ENCODE peak calls at places on chromosomes 5 and 9, in eight cellular contexts. One of them, this sample, is unnamed. For H3K27me3 and H3K36me3, the result is how much of the 10 kb centered on the place peaks cover.

GRCh38 chr9:73014011-73014410 is 61.2 kb upstream of the ALDH1A1 start:
- DNase-seq in H7: no peak
- DNase-seq in spleen: no peak
- DNase-seq in IMR-90: no peak
- DNase-seq in CD8-positive, alpha-beta T cell: no peak
- DNase-seq in HepG2: no peak
- DNase-seq in GM06990: no peak
- DNase-seq in endodermal cell: no peak
- DNase-seq in this sample: no peak

GRCh38 chr9:128107971-128108783 is 19.4 kb downstream of the PTGES2 start:
- DNase-seq in spleen: peak
- DNase-seq in CD8-positive, alpha-beta T cell: no peak
- DNase-seq in H7: peak
- DNase-seq in HepG2: no peak
- DNase-seq in endodermal cell: no peak
- DNase-seq in GM06990: no peak
- DNase-seq in IMR-90: no peak
- DNase-seq in this sample: no peak

GRCh38 chr9:137705443-137705863 is 86.6 kb downstream of the EHMT1 start:
- DNase-seq in endodermal cell: no peak
- DNase-seq in HepG2: no peak
- DNase-seq in spleen: peak
- DNase-seq in H7: no peak
- DNase-seq in CD8-positive, alpha-beta T cell: peak
- DNase-seq in GM06990: peak
- DNase-seq in IMR-90: no peak
- DNase-seq in this sample: no peak

GRCh38 chr5:10490927-10491672 is 49.4 kb downstream of the ROPN1L start:
- DNase-seq in GM06990: no peak
- DNase-seq in CD8-positive, alpha-beta T cell: no peak
- DNase-seq in spleen: peak
- DNase-seq in IMR-90: no peak
- DNase-seq in H7: no peak
- DNase-seq in endodermal cell: no peak
- DNase-seq in HepG2: no peak
- DNase-seq in this sample: no peak

GRCh38 chr9:85258823-85259370 is 482.9 kb downstream of the AGTPBP1 start:
- DNase-seq in GM06990: peak
- DNase-seq in HepG2: peak
- DNase-seq in IMR-90: no peak
- DNase-seq in spleen: no peak
- DNase-seq in CD8-positive, alpha-beta T cell: no peak
- DNase-seq in endodermal cell: peak
- DNase-seq in H7: peak
- DNase-seq in this sample: peak

GRCh38 chr5:17223375-17224185 is 6.1 kb downstream of the BASP1 start:
- DNase-seq in IMR-90: no peak
- DNase-seq in CD8-positive, alpha-beta T cell: no peak
- DNase-seq in spleen: no peak
- DNase-seq in HepG2: no peak
- DNase-seq in endodermal cell: no peak
- DNase-seq in GM06990: peak
- DNase-seq in H7: no peak
- DNase-seq in this sample: peak

GRCh38 chr9:1726993-1727759 is 288.0 kb upstream of the SMARCA2 start:
- DNase-seq in CD8-positive, alpha-beta T cell: no peak
- DNase-seq in GM06990: no peak
- DNase-seq in HepG2: no peak
- DNase-seq in H7: peak
- DNase-seq in IMR-90: no peak
- DNase-seq in endodermal cell: peak
- DNase-seq in spleen: no peak
- DNase-seq in this sample: no peak

GRCh38 chr5:82211855-82212572 is 66.1 kb downstream of the RPS23 start:
- DNase-seq in IMR-90: no peak
- DNase-seq in CD8-positive, alpha-beta T cell: no peak
- DNase-seq in H7: no peak
- DNase-seq in HepG2: no peak
- DNase-seq in endodermal cell: no peak
- DNase-seq in spleen: no peak
- DNase-seq in GM06990: no peak
- DNase-seq in this sample: peak

GRCh38 chr5:56668996-56669395 is 146.4 kb upstream of the MAP3K1 start:
- DNase-seq in IMR-90: no peak
- DNase-seq in H7: no peak
- DNase-seq in spleen: no peak
- DNase-seq in CD8-positive, alpha-beta T cell: no peak
- DNase-seq in endodermal cell: no peak
- DNase-seq in GM06990: no peak
- DNase-seq in HepG2: peak
- DNase-seq in this sample: peak

GRCh38 chr9:107280543-107280942 is 2.5 kb upstream of the RAD23B start:
- DNase-seq in endodermal cell: no peak
- DNase-seq in CD8-positive, alpha-beta T cell: no peak
- DNase-seq in GM06990: no peak
- DNase-seq in H7: no peak
- DNase-seq in spleen: no peak
- DNase-seq in IMR-90: peak
- DNase-seq in HepG2: no peak
- DNase-seq in this sample: peak

GRCh38 chr5:14343376-14343775 is 200.2 kb downstream of the TRIO start:
- DNase-seq in HepG2: no peak
- DNase-seq in H7: no peak
- DNase-seq in GM06990: no peak
- DNase-seq in endodermal cell: no peak
- DNase-seq in spleen: no peak
- DNase-seq in CD8-positive, alpha-beta T cell: no peak
- DNase-seq in IMR-90: no peak
- DNase-seq in this sample: no peak

GRCh38 chr9:114621975-114622609 is 11.0 kb downstream of the TMEM268 start:
- DNase-seq in CD8-positive, alpha-beta T cell: no peak
- DNase-seq in spleen: no peak
- DNase-seq in IMR-90: peak
- DNase-seq in GM06990: no peak
- DNase-seq in endodermal cell: no peak
- DNase-seq in H7: no peak
- DNase-seq in HepG2: no peak
- DNase-seq in this sample: peak

GRCh38 chr9:78439192-78439865 is 142.4 kb downstream of the PSAT1 start:
- DNase-seq in HepG2: peak
- DNase-seq in spleen: peak
- DNase-seq in IMR-90: peak
- DNase-seq in H7: peak
- DNase-seq in endodermal cell: peak
- DNase-seq in CD8-positive, alpha-beta T cell: peak
- DNase-seq in GM06990: peak
- DNase-seq in this sample: peak
- H3K4me3 ChIP-seq in HepG2: no peak
- H3K4me3 ChIP-seq in spleen: no peak
- H3K4me3 ChIP-seq in IMR-90: peak
- H3K4me3 ChIP-seq in H7: no peak
- H3K4me3 ChIP-seq in endodermal cell: no peak
- H3K4me3 ChIP-seq in CD8-positive, alpha-beta T cell: no peak
- H3K4me3 ChIP-seq in GM06990: no peak
- H3K4me3 ChIP-seq in this sample: no peak

DNA sequence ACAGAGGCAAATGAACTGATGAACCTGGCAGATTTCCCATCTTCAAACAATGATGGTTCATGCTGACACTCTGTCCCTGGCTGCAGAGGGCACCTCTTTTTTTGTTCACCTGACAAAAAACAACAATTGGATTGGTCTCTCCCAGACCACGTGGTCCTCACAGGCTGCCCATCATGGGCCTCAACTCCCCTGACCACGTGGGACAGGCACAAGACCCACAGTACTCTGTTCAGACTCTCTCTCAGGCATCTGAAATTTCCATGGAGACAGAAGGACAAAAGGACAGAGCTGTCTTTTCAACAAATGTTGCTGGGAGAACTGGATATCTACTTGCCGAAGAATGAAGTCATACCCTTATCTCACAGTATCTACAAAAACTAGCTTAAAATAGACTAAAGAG is 12.1 kb upstream of the DRD1 start:
- DNase-seq in GM06990: no peak
- DNase-seq in H7: no peak
- DNase-seq in endodermal cell: no peak
- DNase-seq in HepG2: no peak
- DNase-seq in spleen: no peak
- DNase-seq in IMR-90: no peak
- DNase-seq in CD8-positive, alpha-beta T cell: no peak
- DNase-seq in this sample: no peak
- H3K27me3 ChIP-seq in GM06990: under half
- H3K27me3 ChIP-seq in H7: under half
- H3K27me3 ChIP-seq in endodermal cell: under half
- H3K27me3 ChIP-seq in HepG2: under half
- H3K27me3 ChIP-seq in spleen: under half
- H3K27me3 ChIP-seq in IMR-90: under half
- H3K27me3 ChIP-seq in CD8-positive, alpha-beta T cell: under half
- H3K27me3 ChIP-seq in this sample: under half

GRCh38 chr5:132887326-132887725 is 13.9 kb downstream of the LEAP2 start:
- DNase-seq in GM06990: no peak
- DNase-seq in CD8-positive, alpha-beta T cell: no peak
- DNase-seq in HepG2: no peak
- DNase-seq in H7: no peak
- DNase-seq in IMR-90: peak
- DNase-seq in endodermal cell: no peak
- DNase-seq in spleen: no peak
- DNase-seq in this sample: no peak

GRCh38 chr5:132884548-132884947 is 11.1 kb downstream of the LEAP2 start:
- DNase-seq in CD8-positive, alpha-beta T cell: no peak
- DNase-seq in GM06990: no peak
- DNase-seq in HepG2: no peak
- DNase-seq in endodermal cell: no peak
- DNase-seq in H7: no peak
- DNase-seq in IMR-90: no peak
- DNase-seq in spleen: no peak
- DNase-seq in this sample: no peak

GRCh38 chr5:132883261-132883834 is 9.9 kb downstream of the LEAP2 start:
- DNase-seq in H7: no peak
- DNase-seq in spleen: no peak
- DNase-seq in GM06990: no peak
- DNase-seq in HepG2: peak
- DNase-seq in CD8-positive, alpha-beta T cell: peak
- DNase-seq in IMR-90: peak
- DNase-seq in endodermal cell: peak
- DNase-seq in this sample: peak

GRCh38 chr5:132889501-132889900 is 16.0 kb downstream of the LEAP2 start:
- DNase-seq in H7: no peak
- DNase-seq in HepG2: no peak
- DNase-seq in GM06990: no peak
- DNase-seq in IMR-90: no peak
- DNase-seq in spleen: no peak
- DNase-seq in endodermal cell: no peak
- DNase-seq in CD8-positive, alpha-beta T cell: no peak
- DNase-seq in this sample: no peak

DNA sequence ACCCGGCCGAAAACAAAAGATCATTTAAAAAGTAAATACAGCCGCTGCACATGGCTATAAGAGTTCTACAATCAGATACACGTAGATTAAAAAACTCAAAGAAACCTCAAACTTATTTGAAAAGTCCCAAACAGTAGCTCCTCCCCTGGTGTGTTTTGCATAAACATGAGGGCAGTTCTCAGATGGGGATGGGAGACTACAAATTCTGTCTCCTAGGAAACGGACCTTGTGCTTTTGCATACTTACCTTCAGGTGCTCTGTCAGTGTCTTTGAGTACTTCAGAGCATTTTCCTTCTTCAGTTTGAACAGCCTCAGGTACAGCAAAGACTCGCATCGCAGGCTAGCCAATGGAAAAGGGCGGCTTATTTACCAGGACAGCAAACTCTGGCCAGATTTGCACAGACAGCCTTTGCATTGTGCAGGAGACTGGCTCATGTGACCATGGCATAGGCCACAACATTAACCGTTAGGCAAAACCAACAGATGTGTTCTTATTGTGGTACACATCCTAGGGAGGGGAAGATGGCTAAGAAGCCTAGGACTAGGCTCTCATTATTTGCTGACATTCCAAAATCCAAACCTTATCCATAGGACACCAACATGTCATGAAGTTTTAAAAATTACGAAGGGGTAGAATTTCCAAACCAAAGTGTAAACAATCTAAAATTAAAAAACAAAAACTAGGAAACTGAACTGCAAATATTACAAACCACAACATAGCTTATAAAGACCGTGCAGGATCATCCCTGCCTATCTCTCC is 12.8 kb downstream of the LEAP2 start:
- DNase-seq in IMR-90: no peak
- DNase-seq in spleen: no peak
- DNase-seq in H7: no peak
- DNase-seq in GM06990: no peak
- DNase-seq in CD8-positive, alpha-beta T cell: no peak
- DNase-seq in endodermal cell: no peak
- DNase-seq in HepG2: no peak
- DNase-seq in this sample: no peak
- H3K36me3 ChIP-seq in IMR-90: under half
- H3K36me3 ChIP-seq in spleen: half or more
- H3K36me3 ChIP-seq in H7: under half
- H3K36me3 ChIP-seq in GM06990: under half
- H3K36me3 ChIP-seq in CD8-positive, alpha-beta T cell: under half
- H3K36me3 ChIP-seq in endodermal cell: half or more
- H3K36me3 ChIP-seq in HepG2: half or more
- H3K36me3 ChIP-seq in this sample: under half

DNA sequence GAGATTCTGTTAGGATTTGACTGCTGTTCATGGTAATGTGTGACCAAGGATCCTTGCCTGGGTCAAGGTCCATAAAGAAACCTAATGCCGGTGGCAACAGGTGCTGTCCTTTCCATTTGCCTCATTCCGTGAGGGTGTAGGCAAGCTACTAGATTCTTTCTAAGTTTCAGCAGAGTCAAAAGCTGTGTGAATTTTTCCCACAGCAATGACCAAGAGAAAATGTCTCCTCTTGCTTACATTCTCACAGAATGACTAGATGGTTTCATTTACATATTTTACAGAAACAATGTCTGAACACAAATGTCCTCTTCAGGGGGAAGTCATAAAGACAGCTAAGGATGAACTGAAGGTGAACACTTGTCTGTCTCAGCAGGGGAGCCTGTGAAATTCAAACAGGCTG is 75.3 kb upstream of the SV2C start:
- DNase-seq in HepG2: no peak
- DNase-seq in GM06990: peak
- DNase-seq in endodermal cell: no peak
- DNase-seq in spleen: no peak
- DNase-seq in H7: no peak
- DNase-seq in IMR-90: no peak
- DNase-seq in CD8-positive, alpha-beta T cell: no peak
- DNase-seq in this sample: no peak
- H3K4me3 ChIP-seq in HepG2: no peak
- H3K4me3 ChIP-seq in GM06990: no peak
- H3K4me3 ChIP-seq in endodermal cell: no peak
- H3K4me3 ChIP-seq in spleen: no peak
- H3K4me3 ChIP-seq in H7: no peak
- H3K4me3 ChIP-seq in IMR-90: no peak
- H3K4me3 ChIP-seq in CD8-positive, alpha-beta T cell: no peak
- H3K4me3 ChIP-seq in this sample: no peak

GRCh38 chr5:321726-322251 is 275 bp downstream of the AHRR start:
- DNase-seq in IMR-90: no peak
- DNase-seq in H7: peak
- DNase-seq in endodermal cell: no peak
- DNase-seq in HepG2: no peak
- DNase-seq in CD8-positive, alpha-beta T cell: no peak
- DNase-seq in spleen: no peak
- DNase-seq in GM06990: no peak
- DNase-seq in this sample: no peak
- H3K27me3 ChIP-seq in IMR-90: under half
- H3K27me3 ChIP-seq in H7: half or more
- H3K27me3 ChIP-seq in endodermal cell: half or more
- H3K27me3 ChIP-seq in HepG2: under half
- H3K27me3 ChIP-seq in CD8-positive, alpha-beta T cell: under half
- H3K27me3 ChIP-seq in spleen: half or more
- H3K27me3 ChIP-seq in GM06990: under half
- H3K27me3 ChIP-seq in this sample: under half